ENCODE peak calls at places on chromosomes 2 and 18, in six cellular contexts. Q is T-helper 2 cell, F is IMR-90, M is SK-N-MC, B is frontal cortex, Z is Caki2. R is an unnamed sample.

GRCh38 chr2:12044857-12045256 is 298.4 kb downstream of the LPIN1 start:
- DNase-seq in M (no peak), B (no peak), F (no peak), Z (no peak), Q (peak), R (peak)

GRCh38 chr2:128770143-128771080 is 451.7 kb upstream of the HS6ST1 start:
- DNase-seq in M (no peak), Z (no peak), B (no peak), F (no peak), Q (no peak), R (no peak)

GRCh38 chr2:128309341-128310093 is 9.2 kb downstream of the HS6ST1 start:
- DNase-seq in Z (peak), M (no peak), F (peak), B (no peak), Q (no peak), R (no peak)

GRCh38 chr2:137123241-137123640 is 357.9 kb downstream of the THSD7B start:
- DNase-seq in M (no peak), B (no peak), Q (no peak), F (no peak), Z (peak), R (no peak)

GRCh38 chr18:2087877-2088673 is 483.2 kb downstream of the METTL4 start:
- DNase-seq in M (no peak), Z (no peak), B (no peak), F (no peak), Q (no peak), R (no peak)

GRCh38 chr2:8477511-8478132 is 204.2 kb upstream of the ID2 start:
- DNase-seq in F (no peak), M (no peak), B (no peak), Q (peak), Z (peak), R (peak)

GRCh38 chr2:53265900-53266299 is 501.7 kb upstream of the CHAC2 start:
- DNase-seq in B (no peak), Z (no peak), M (no peak), Q (no peak), F (no peak), R (no peak)

GRCh38 chr2:162301151-162301804 is 17.2 kb downstream of the IFIH1 start:
- DNase-seq in Z (no peak), M (peak), Q (peak), B (no peak), F (peak), R (peak)